ENCODE peak calls at places on chromosomes 1 and 21, in nine cellular contexts. B, A, F, G, L, J, K, I and M are unnamed samples.
A peak's percentile ranks its signal among the peaks of the same experiment; 100 is the strongest.

GRCh38 chr1:205739348-205740160 is 10.4 kb downstream of the NUCKS1 start:
- DNase-seq in B (no peak), A (peak; percentile 67), F (peak; percentile 93), G (no peak), L (no peak), J (no peak), K (no peak), I (no peak), M (no peak)

GRCh38 chr21:41283211-41283818 is 33.3 kb upstream of the FAM3B start:
- DNase-seq in B (no peak), A (peak; percentile 94), F (peak; percentile 84), G (peak; percentile 8), L (no peak), J (peak; percentile 70), K (peak; percentile 28), I (peak; percentile 60), M (no peak)

GRCh38 chr1:203276916-203277535 is 28.3 kb upstream of the BTG2 start:
- DNase-seq in B (peak; percentile 64), A (no peak), F (no peak), G (no peak), L (peak; percentile 64), J (no peak), K (no peak), I (no peak), M (no peak)

GRCh38 chr1:24379733-24380315 is 33.8 kb downstream of the STPG1 start:
- DNase-seq in B (no peak), A (peak; percentile 56), F (peak; percentile 85), G (no peak), L (no peak), J (peak; percentile 1), K (no peak), I (no peak), M (no peak)

GRCh38 chr1:65993047-65993363 is 200.3 kb downstream of the PDE4B start:
- DNase-seq in B (no peak), A (no peak), F (no peak), G (no peak), L (no peak), J (no peak), K (no peak), I (no peak), M (no peak)

GRCh38 chr1:42334240-42335049 is 590 bp downstream of the FOXJ3 start:
- DNase-seq in B (no peak), A (peak; percentile 54), F (peak; percentile 56), G (peak; percentile 14), L (peak; percentile 53), J (peak; percentile 63), K (peak; percentile 60), I (peak; percentile 57), M (peak; percentile 80)

GRCh38 chr1:186298851-186299250 is 76.2 kb downstream of the TPR start:
- DNase-seq in B (no peak), A (no peak), F (no peak), G (no peak), L (no peak), J (no peak), K (no peak), I (no peak), M (no peak)

GRCh38 chr1:25821630-25822091 is 1.9 kb downstream of the MTFR1L start:
- DNase-seq in B (no peak), A (peak; percentile 53), F (peak; percentile 57), G (no peak), L (no peak), J (no peak), K (no peak), I (no peak), M (no peak)

GRCh38 chr1:18722270-18722669 is 91.6 kb downstream of the PAX7 start:
- DNase-seq in B (no peak), A (no peak), F (no peak), G (no peak), L (no peak), J (no peak), K (no peak), I (no peak), M (no peak)